ENCODE peak calls at places on chromosomes 12 and 14, in four cellular contexts. One of them, this sample, is unnamed.

GRCh38 chr14:105500036-105500725 is 9.1 kb downstream of the TEDC1 start:
- DNase-seq in HepG2: no peak
- DNase-seq in H1: no peak
- DNase-seq in HCT116: no peak
- DNase-seq in this sample: no peak

GRCh38 chr12:46492471-46493351 is 120.1 kb upstream of the SLC38A2 start:
- DNase-seq in HepG2: peak
- DNase-seq in H1: no peak
- DNase-seq in HCT116: peak
- DNase-seq in this sample: no peak

GRCh38 chr12:57720606-57721595 is 17.6 kb downstream of the AGAP2 start:
- DNase-seq in HepG2: no peak
- DNase-seq in H1: peak
- DNase-seq in HCT116: no peak
- DNase-seq in this sample: no peak

GRCh38 chr14:99931308-99931707 is 133.9 kb upstream of the EVL start:
- DNase-seq in HepG2: no peak
- DNase-seq in H1: no peak
- DNase-seq in HCT116: no peak
- DNase-seq in this sample: no peak

GRCh38 chr12:106226884-106227640 is 20.8 kb downstream of the CKAP4 start:
- DNase-seq in HepG2: peak
- DNase-seq in H1: no peak
- DNase-seq in HCT116: peak
- DNase-seq in this sample: peak

GRCh38 chr14:81446279-81447007 is 46.3 kb upstream of the STON2 start:
- DNase-seq in HepG2: no peak
- DNase-seq in H1: no peak
- DNase-seq in HCT116: no peak
- DNase-seq in this sample: no peak

GRCh38 chr12:104152691-104153241 is 14.8 kb upstream of the NFYB start:
- DNase-seq in HepG2: no peak
- DNase-seq in H1: no peak
- DNase-seq in HCT116: no peak
- DNase-seq in this sample: no peak

GRCh38 chr12:13203028-13203922 is 6.7 kb downstream of the EMP1 start:
- DNase-seq in HepG2: no peak
- DNase-seq in H1: peak
- DNase-seq in HCT116: no peak
- DNase-seq in this sample: peak

GRCh38 chr12:52032431-52032796 is 18.8 kb upstream of the NR4A1 start:
- DNase-seq in HepG2: no peak
- DNase-seq in H1: no peak
- DNase-seq in HCT116: no peak
- DNase-seq in this sample: no peak

GRCh38 chr14:102517412-102518062 is 8.0 kb upstream of the ANKRD9 start:
- DNase-seq in HepG2: no peak
- DNase-seq in H1: peak
- DNase-seq in HCT116: no peak
- DNase-seq in this sample: no peak

GRCh38 chr14:33356167-33356566 is 417.5 kb downstream of the NPAS3 start:
- DNase-seq in HepG2: no peak
- DNase-seq in H1: no peak
- DNase-seq in HCT116: no peak
- DNase-seq in this sample: no peak

GRCh38 chr14:22824711-22825359 is 4.9 kb upstream of the MRPL52 start:
- DNase-seq in HepG2: peak
- DNase-seq in H1: no peak
- DNase-seq in HCT116: peak
- DNase-seq in this sample: no peak

GRCh38 chr12:33671676-33672075 is 232.1 kb upstream of the SYT10 start:
- DNase-seq in HepG2: no peak
- DNase-seq in H1: no peak
- DNase-seq in HCT116: no peak
- DNase-seq in this sample: peak

GRCh38 chr12:57842342-57843294 is 3.9 kb downstream of the CTDSP2 start:
- DNase-seq in HepG2: no peak
- DNase-seq in H1: no peak
- DNase-seq in HCT116: no peak
- DNase-seq in this sample: no peak

GRCh38 chr14:23895480-23895879 is 58.1 kb upstream of the DHRS4 start:
- DNase-seq in HepG2: peak
- DNase-seq in H1: no peak
- DNase-seq in HCT116: no peak
- DNase-seq in this sample: no peak

GRCh38 chr12:54258286-54258685 is 21.6 kb downstream of the CBX5 start:
- DNase-seq in HepG2: no peak
- DNase-seq in H1: no peak
- DNase-seq in HCT116: no peak
- DNase-seq in this sample: no peak

GRCh38 chr14:100609331-100609870 is 22.2 kb upstream of the BEGAIN start:
- DNase-seq in HepG2: no peak
- DNase-seq in H1: no peak
- DNase-seq in HCT116: no peak
- DNase-seq in this sample: no peak

GRCh38 chr12:125206757-125207156 is 141.5 kb downstream of the AACS start:
- DNase-seq in HepG2: no peak
- DNase-seq in H1: no peak
- DNase-seq in HCT116: no peak
- DNase-seq in this sample: no peak

GRCh38 chr12:47912575-47912974 is 7.8 kb upstream of the VDR start:
- DNase-seq in HepG2: no peak
- DNase-seq in H1: no peak
- DNase-seq in HCT116: no peak
- DNase-seq in this sample: no peak

GRCh38 chr14:32552766-32553165 is 223.7 kb downstream of the AKAP6 start:
- DNase-seq in HepG2: no peak
- DNase-seq in H1: no peak
- DNase-seq in HCT116: no peak
- DNase-seq in this sample: no peak

GRCh38 chr12:108346727-108347710 is 7.9 kb upstream of the CMKLR1 start:
- DNase-seq in HepG2: no peak
- DNase-seq in H1: no peak
- DNase-seq in HCT116: no peak
- DNase-seq in this sample: no peak

GRCh38 chr12:114817491-114818440 is 133.8 kb upstream of the TBX3 start:
- DNase-seq in HepG2: no peak
- DNase-seq in H1: no peak
- DNase-seq in HCT116: no peak
- DNase-seq in this sample: no peak

DNA sequence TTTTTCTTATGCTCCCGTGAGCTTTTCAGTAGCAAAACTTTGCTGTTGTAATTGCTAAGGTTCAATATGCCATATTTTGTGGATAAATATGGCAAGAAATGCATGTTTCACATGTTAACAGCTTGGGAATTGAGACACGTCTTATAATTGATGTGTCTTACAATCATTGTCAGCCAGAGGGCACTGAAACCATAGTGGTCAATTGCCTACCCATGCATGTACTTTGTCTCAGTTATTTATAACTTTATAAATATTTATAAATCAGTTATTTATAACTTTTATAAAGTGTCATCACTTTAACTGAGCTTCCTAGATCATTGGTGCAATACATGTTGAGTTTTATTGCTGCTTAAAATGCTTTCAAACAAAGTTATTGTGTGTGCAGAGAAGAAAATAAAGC is 82.0 kb downstream of the CATSPERB start:
- DNase-seq in HepG2: peak
- DNase-seq in H1: no peak
- DNase-seq in HCT116: peak
- DNase-seq in this sample: peak
- TF ChIP-seq ZNF274 in HepG2: no peak
- TF ChIP-seq ZNF274 in H1: no peak
- TF ChIP-seq ZNF274 in HCT116: no peak
- TF ChIP-seq ZNF274 in this sample: no peak

DNA sequence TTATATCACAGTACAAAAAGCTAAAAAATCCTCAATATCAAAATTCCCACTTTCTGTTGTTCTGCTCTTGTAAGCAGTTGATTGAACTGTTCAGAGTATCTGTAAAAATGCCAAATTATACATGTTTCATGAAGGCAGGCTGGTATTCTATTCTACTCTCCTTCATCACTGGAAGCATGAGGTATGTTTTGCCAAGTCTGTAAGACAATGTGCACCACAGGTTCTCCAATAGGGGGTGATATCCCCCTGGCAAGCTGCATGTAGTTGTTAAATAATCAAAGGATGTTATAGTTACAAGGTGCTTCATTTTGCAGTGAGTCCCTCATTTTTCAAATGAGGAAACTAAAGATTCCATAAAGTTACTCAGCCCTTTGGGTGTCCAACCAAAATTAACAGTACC is 15.1 kb upstream of the NEK9 start:
- DNase-seq in HepG2: peak
- DNase-seq in H1: no peak
- DNase-seq in HCT116: no peak
- DNase-seq in this sample: no peak
- H3K9ac ChIP-seq in HepG2: no peak
- H3K9ac ChIP-seq in H1: no peak
- H3K9ac ChIP-seq in HCT116: no peak
- H3K9ac ChIP-seq in this sample: no peak

GRCh38 chr14:69355955-69356321 is 42.2 kb downstream of the ERH start:
- DNase-seq in HepG2: no peak
- DNase-seq in H1: no peak
- DNase-seq in HCT116: no peak
- DNase-seq in this sample: no peak

GRCh38 chr14:69353168-69353567 is 44.9 kb downstream of the ERH start:
- DNase-seq in HepG2: no peak
- DNase-seq in H1: no peak
- DNase-seq in HCT116: no peak
- DNase-seq in this sample: no peak

GRCh38 chr14:69355155-69355954 is 42.7 kb downstream of the ERH start:
- DNase-seq in HepG2: no peak
- DNase-seq in H1: no peak
- DNase-seq in HCT116: no peak
- DNase-seq in this sample: no peak

GRCh38 chr14:69356903-69357543 is 41.1 kb downstream of the ERH start:
- DNase-seq in HepG2: peak
- DNase-seq in H1: no peak
- DNase-seq in HCT116: no peak
- DNase-seq in this sample: no peak

DNA sequence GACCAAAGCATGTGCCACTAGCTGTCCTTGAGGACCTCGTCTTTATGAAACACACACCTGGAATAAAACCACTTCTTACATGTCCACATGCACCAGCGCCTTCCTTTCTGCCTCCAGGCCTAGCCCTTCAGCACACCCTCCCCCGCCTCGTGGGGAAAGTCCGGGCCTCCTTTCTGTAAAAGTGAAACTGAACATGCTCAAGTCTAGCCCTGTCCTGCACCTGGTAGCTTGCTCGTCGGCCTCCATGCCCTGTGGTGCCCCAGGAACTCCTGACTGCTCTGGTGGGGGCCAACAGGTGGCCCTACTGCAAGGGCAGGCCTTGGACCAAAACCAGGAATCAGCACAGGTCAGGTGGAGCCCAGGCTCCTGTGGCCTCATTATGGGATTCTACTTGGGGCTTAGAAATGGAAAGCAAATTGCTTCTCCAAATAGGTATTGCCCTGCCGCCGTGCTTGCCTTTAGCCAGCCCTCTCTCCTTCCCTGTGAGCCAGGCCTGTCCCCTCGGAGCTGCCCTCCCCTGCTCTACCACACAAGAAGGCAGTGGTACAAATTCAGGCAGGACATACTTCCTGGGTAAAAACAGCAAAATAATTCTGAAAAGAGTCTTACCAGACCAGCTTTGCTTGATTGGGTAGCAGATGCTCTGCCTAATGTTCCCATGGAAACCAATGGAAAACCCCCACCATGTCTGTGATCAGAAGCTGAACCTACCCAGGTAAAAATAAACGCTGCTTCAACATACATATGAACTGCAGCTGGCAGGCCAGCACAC is 43.5 kb downstream of the ERH start:
- DNase-seq in HepG2: peak
- DNase-seq in H1: no peak
- DNase-seq in HCT116: no peak
- DNase-seq in this sample: no peak
- TF ChIP-seq ZNF274 in HepG2: no peak
- TF ChIP-seq ZNF274 in H1: no peak
- TF ChIP-seq ZNF274 in HCT116: no peak
- TF ChIP-seq ZNF274 in this sample: no peak

DNA sequence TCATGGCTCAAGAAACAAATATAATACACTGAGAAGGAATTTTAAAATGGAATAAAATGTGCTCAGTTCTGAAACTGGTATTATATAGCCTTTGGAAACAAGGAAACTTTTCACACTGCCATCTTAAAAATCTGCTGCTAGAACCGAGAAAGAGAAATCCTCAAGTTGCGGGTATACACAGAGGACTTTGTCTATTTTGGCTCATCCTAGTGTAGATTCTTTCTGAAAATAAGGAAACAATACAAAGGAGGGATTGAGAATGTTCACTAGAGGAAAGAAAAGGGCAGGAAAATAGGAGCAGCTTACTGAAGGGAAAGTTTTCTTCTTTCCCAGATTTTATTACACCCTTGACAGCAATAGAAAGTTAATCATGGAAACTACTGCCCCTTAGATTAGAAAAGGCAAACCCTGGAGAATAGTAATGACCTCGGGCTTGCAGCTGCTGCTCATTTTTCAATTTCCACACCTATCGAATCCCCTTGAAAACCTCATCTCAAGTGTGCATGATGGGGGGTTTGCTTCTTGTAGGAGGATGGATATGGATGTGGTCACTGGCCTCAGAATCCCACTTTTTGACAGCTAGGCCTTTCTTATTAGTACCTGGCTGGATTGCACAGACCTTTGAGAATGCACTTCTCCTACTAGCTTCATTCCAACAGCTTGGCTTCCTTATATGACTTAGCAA is 104.6 kb downstream of the DAAM1 start:
- DNase-seq in HepG2: no peak
- DNase-seq in H1: no peak
- DNase-seq in HCT116: no peak
- DNase-seq in this sample: no peak
- H3K9ac ChIP-seq in HepG2: no peak
- H3K9ac ChIP-seq in H1: no peak
- H3K9ac ChIP-seq in HCT116: no peak
- H3K9ac ChIP-seq in this sample: no peak

GRCh38 chr14:59727073-59727661 is 143.4 kb downstream of the RTN1 start:
- DNase-seq in HepG2: no peak
- DNase-seq in H1: no peak
- DNase-seq in HCT116: no peak
- DNase-seq in this sample: no peak

GRCh38 chr14:59728294-59728693 is 142.3 kb downstream of the RTN1 start:
- DNase-seq in HepG2: no peak
- DNase-seq in H1: no peak
- DNase-seq in HCT116: no peak
- DNase-seq in this sample: no peak
- TF ChIP-seq ZNF274 in HepG2: no peak
- TF ChIP-seq ZNF274 in H1: no peak
- TF ChIP-seq ZNF274 in HCT116: no peak
- TF ChIP-seq ZNF274 in this sample: no peak

GRCh38 chr12:11941601-11942360 is 129.0 kb upstream of the BCL2L14 start:
- DNase-seq in HepG2: no peak
- DNase-seq in H1: no peak
- DNase-seq in HCT116: no peak
- DNase-seq in this sample: no peak
- H3K9ac ChIP-seq in HepG2: no peak
- H3K9ac ChIP-seq in H1: no peak
- H3K9ac ChIP-seq in HCT116: no peak
- H3K9ac ChIP-seq in this sample: no peak

This sample was measured in NT2/D1.